ENCODE peak calls at places on chromosomes 2 and 18, in five cellular contexts. O is uterus, U is prostate gland, Y is HCT116, A is A549. B is an unnamed sample. For H3K4me1, the result is how much of the 10 kb centered on the place peaks cover.

GRCh38 chr2:145691659-145692058 is 1171.7 kb upstream of the ZEB2 start:
- DNase-seq in O (no peak), U (no peak), Y (no peak), A (no peak), B (no peak)

GRCh38 chr2:88010136-88010535 is 6.2 kb downstream of the RNU2-63P start:
- DNase-seq in O (no peak), U (no peak), Y (no peak), A (no peak), B (no peak)

GRCh38 chr18:68763082-68763481 is 34.8 kb upstream of the CCDC102B start:
- DNase-seq in O (no peak), U (no peak), Y (no peak), A (no peak), B (no peak)

GRCh38 chr2:25036221-25036559 is 5.7 kb upstream of the EFR3B start:
- DNase-seq in O (no peak), U (no peak), Y (no peak), A (no peak), B (no peak)

GRCh38 chr2:41836944-41837343 is 210.9 kb upstream of the PKDCC start:
- DNase-seq in O (no peak), U (no peak), Y (peak), A (peak), B (no peak)

GRCh38 chr2:138249207-138249606 is 252.4 kb upstream of the SPOPL start:
- DNase-seq in O (no peak), U (no peak), Y (no peak), A (no peak), B (no peak)

GRCh38 chr18:6982398-6982797 is 135.2 kb downstream of the LAMA1 start:
- DNase-seq in O (no peak), U (no peak), Y (no peak), A (no peak), B (no peak)

GRCh38 chr2:25480561-25480960 is 138.8 kb upstream of the DNMT3A start:
- DNase-seq in O (no peak), U (no peak), Y (no peak), A (no peak), B (no peak)

GRCh38 chr2:7835693-7836680 is 845.9 kb upstream of the ID2 start:
- DNase-seq in O (no peak), U (no peak), Y (no peak), A (no peak), B (no peak)

GRCh38 chr2:31711737-31712136 is 131.0 kb upstream of the SRD5A2 start:
- DNase-seq in O (no peak), U (no peak), Y (no peak), A (no peak), B (no peak)

GRCh38 chr18:10259934-10260333 is 194.5 kb upstream of the APCDD1 start:
- DNase-seq in O (no peak), U (no peak), Y (no peak), A (no peak), B (no peak)

GRCh38 chr2:11056614-11057013 is 98.7 kb upstream of the SLC66A3 start:
- DNase-seq in O (no peak), U (no peak), Y (peak), A (no peak), B (no peak)

DNA sequence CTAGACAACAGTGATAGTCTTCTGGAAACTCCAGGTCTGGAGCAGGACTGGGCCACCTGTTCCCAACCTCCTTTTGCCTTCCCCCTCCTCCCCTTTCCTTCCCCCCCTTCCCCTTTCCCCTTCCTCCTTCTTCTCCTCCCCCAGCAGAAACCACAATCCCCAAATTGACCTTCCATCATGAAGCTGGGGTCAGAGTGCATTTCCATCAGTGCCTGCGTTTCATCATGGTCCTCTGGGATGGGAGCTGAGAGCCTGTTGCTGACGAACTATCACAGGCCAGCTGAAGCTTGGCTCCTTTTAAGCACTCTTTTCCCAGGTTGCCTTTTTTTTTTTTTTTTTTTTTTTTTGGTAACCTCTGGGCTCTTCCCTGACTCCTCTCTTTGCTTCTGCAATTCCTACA is 52.6 kb upstream of the SMAD2 start:
- DNase-seq in O (no peak), U (no peak), Y (no peak), A (no peak), B (no peak)
- H3K4me1 ChIP-seq in O (under half), U (under half), Y (under half), A (under half), B (under half)

DNA sequence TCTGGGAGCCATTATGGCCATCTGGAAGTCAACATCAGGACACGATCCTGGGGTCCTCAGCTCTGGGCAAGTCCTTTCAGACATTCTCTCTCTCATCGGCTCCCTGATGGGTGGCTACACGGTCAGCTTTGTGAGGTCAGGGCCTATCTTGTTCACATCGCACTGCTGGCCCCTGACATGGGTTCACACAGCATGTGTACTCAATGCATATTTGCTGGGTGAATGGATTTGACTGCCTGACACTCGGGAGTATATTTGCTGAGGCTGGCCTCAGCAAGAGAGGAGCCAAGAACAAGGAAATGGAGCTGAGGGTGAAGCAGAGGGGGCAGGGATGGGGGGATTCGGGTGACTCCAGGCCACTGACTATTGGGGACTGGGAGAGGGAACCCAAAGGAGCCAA is 50.5 kb downstream of the SLC4A5 start:
- DNase-seq in O (no peak), U (no peak), Y (no peak), A (peak), B (no peak)
- TF ChIP-seq POLR2A in O (no peak), U (no peak), Y (no peak), A (no peak), B (no peak)

GRCh38 chr2:127105656-127106456 is 1.1 kb downstream of the BIN1 start:
- DNase-seq in O (no peak), U (no peak), Y (no peak), A (no peak), B (peak)
- H3K4me1 ChIP-seq in O (under half), U (under half), Y (under half), A (under half), B (under half)

GRCh38 chr2:171512683-171513082 is 9.6 kb upstream of the CYBRD1 start:
- DNase-seq in O (no peak), U (no peak), Y (no peak), A (no peak), B (no peak)
- TF ChIP-seq POLR2A in O (no peak), U (no peak), Y (no peak), A (no peak), B (no peak)

B was measured in gastrocnemius medialis.